ENCODE peak calls at places on chromosomes 6 and 20, in nine cellular contexts. One of them, this sample, is unnamed.

GRCh38 chr6:63730311-63730710 is 94.7 kb downstream of the PHF3 start:
- DNase-seq in ACHN: no peak
- DNase-seq in COR-L47: no peak
- DNase-seq in GM19239: no peak
- DNase-seq in H7: no peak
- DNase-seq in cardiac muscle cell: no peak
- DNase-seq in fibroblast of lung: no peak
- DNase-seq in stimulated activated CD4-positive, alpha-beta T cell treated with anti-CD3 and anti-CD28 coated beads, Interleukin-1b, Interleukin-23, amount 100 ng/mL, for 4 hours: no peak
- DNase-seq in body of pancreas: no peak
- DNase-seq in this sample: no peak

GRCh38 chr20:43102394-43102793 is 87.3 kb downstream of the PTPRT start:
- DNase-seq in stimulated activated CD4-positive, alpha-beta T cell treated with anti-CD3 and anti-CD28 coated beads, Interleukin-1b, Interleukin-23, amount 100 ng/mL, for 4 hours: no peak
- DNase-seq in fibroblast of lung: no peak
- DNase-seq in H7: peak; percentile 71
- DNase-seq in GM19239: no peak
- DNase-seq in body of pancreas: no peak
- DNase-seq in COR-L47: no peak
- DNase-seq in cardiac muscle cell: peak; percentile 4
- DNase-seq in ACHN: peak; percentile 2
- DNase-seq in this sample: no peak

GRCh38 chr6:113690255-113690956 is 166.7 kb upstream of the MARCKS start:
- DNase-seq in stimulated activated CD4-positive, alpha-beta T cell treated with anti-CD3 and anti-CD28 coated beads, Interleukin-1b, Interleukin-23, amount 100 ng/mL, for 4 hours: no peak
- DNase-seq in GM19239: no peak
- DNase-seq in ACHN: peak; percentile 76
- DNase-seq in COR-L47: no peak
- DNase-seq in cardiac muscle cell: no peak
- DNase-seq in H7: no peak
- DNase-seq in fibroblast of lung: peak; percentile 91
- DNase-seq in body of pancreas: peak; percentile 61
- DNase-seq in this sample: no peak

GRCh38 chr6:140907235-140907634 is 1225.5 kb upstream of the GJE1 start:
- DNase-seq in H7: no peak
- DNase-seq in cardiac muscle cell: no peak
- DNase-seq in COR-L47: no peak
- DNase-seq in body of pancreas: no peak
- DNase-seq in GM19239: no peak
- DNase-seq in ACHN: no peak
- DNase-seq in fibroblast of lung: no peak
- DNase-seq in stimulated activated CD4-positive, alpha-beta T cell treated with anti-CD3 and anti-CD28 coated beads, Interleukin-1b, Interleukin-23, amount 100 ng/mL, for 4 hours: no peak
- DNase-seq in this sample: no peak

GRCh38 chr6:42441059-42441471 is 10.7 kb downstream of the TRERF1 start:
- DNase-seq in GM19239: no peak
- DNase-seq in ACHN: no peak
- DNase-seq in H7: no peak
- DNase-seq in COR-L47: no peak
- DNase-seq in stimulated activated CD4-positive, alpha-beta T cell treated with anti-CD3 and anti-CD28 coated beads, Interleukin-1b, Interleukin-23, amount 100 ng/mL, for 4 hours: no peak
- DNase-seq in body of pancreas: no peak
- DNase-seq in cardiac muscle cell: no peak
- DNase-seq in fibroblast of lung: peak; percentile 94
- DNase-seq in this sample: no peak

GRCh38 chr6:165231581-165232276 is 77.7 kb downstream of the C6orf118 start:
- DNase-seq in GM19239: no peak
- DNase-seq in ACHN: peak; percentile 44
- DNase-seq in cardiac muscle cell: peak; percentile 43
- DNase-seq in COR-L47: no peak
- DNase-seq in H7: peak; percentile 13
- DNase-seq in body of pancreas: no peak
- DNase-seq in fibroblast of lung: no peak
- DNase-seq in stimulated activated CD4-positive, alpha-beta T cell treated with anti-CD3 and anti-CD28 coated beads, Interleukin-1b, Interleukin-23, amount 100 ng/mL, for 4 hours: no peak
- DNase-seq in this sample: no peak

GRCh38 chr6:26568601-26569432 is 27.9 kb upstream of the ABT1 start:
- DNase-seq in ACHN: peak; percentile 91
- DNase-seq in GM19239: no peak
- DNase-seq in body of pancreas: peak; percentile 92
- DNase-seq in fibroblast of lung: peak; percentile 95
- DNase-seq in stimulated activated CD4-positive, alpha-beta T cell treated with anti-CD3 and anti-CD28 coated beads, Interleukin-1b, Interleukin-23, amount 100 ng/mL, for 4 hours: peak; percentile 100
- DNase-seq in H7: peak; percentile 80
- DNase-seq in cardiac muscle cell: peak; percentile 86
- DNase-seq in COR-L47: peak; percentile 79
- DNase-seq in this sample: peak; percentile 95

GRCh38 chr6:1396952-1397868 is 7.8 kb downstream of the FOXF2 start:
- DNase-seq in COR-L47: peak; percentile 36
- DNase-seq in fibroblast of lung: peak; percentile 99
- DNase-seq in stimulated activated CD4-positive, alpha-beta T cell treated with anti-CD3 and anti-CD28 coated beads, Interleukin-1b, Interleukin-23, amount 100 ng/mL, for 4 hours: peak; percentile 57
- DNase-seq in H7: peak; percentile 91
- DNase-seq in ACHN: peak; percentile 57
- DNase-seq in body of pancreas: peak; percentile 65
- DNase-seq in cardiac muscle cell: peak; percentile 80
- DNase-seq in GM19239: peak; percentile 85
- DNase-seq in this sample: peak; percentile 84

GRCh38 chr20:62740286-62741141 is 31.9 kb downstream of the NTSR1 start:
- DNase-seq in GM19239: peak; percentile 80
- DNase-seq in body of pancreas: peak; percentile 27
- DNase-seq in H7: no peak
- DNase-seq in fibroblast of lung: peak; percentile 82
- DNase-seq in stimulated activated CD4-positive, alpha-beta T cell treated with anti-CD3 and anti-CD28 coated beads, Interleukin-1b, Interleukin-23, amount 100 ng/mL, for 4 hours: peak; percentile 67
- DNase-seq in COR-L47: no peak
- DNase-seq in ACHN: peak; percentile 62
- DNase-seq in cardiac muscle cell: no peak
- DNase-seq in this sample: peak; percentile 75

GRCh38 chr20:40339661-40340449 is 349.2 kb downstream of the MAFB start:
- DNase-seq in COR-L47: no peak
- DNase-seq in body of pancreas: peak; percentile 77
- DNase-seq in stimulated activated CD4-positive, alpha-beta T cell treated with anti-CD3 and anti-CD28 coated beads, Interleukin-1b, Interleukin-23, amount 100 ng/mL, for 4 hours: no peak
- DNase-seq in fibroblast of lung: no peak
- DNase-seq in GM19239: no peak
- DNase-seq in cardiac muscle cell: no peak
- DNase-seq in H7: no peak
- DNase-seq in ACHN: no peak
- DNase-seq in this sample: no peak

GRCh38 chr6:13355043-13355945 is 27.0 kb upstream of the TBC1D7 start:
- DNase-seq in stimulated activated CD4-positive, alpha-beta T cell treated with anti-CD3 and anti-CD28 coated beads, Interleukin-1b, Interleukin-23, amount 100 ng/mL, for 4 hours: no peak
- DNase-seq in body of pancreas: no peak
- DNase-seq in GM19239: no peak
- DNase-seq in H7: no peak
- DNase-seq in COR-L47: no peak
- DNase-seq in cardiac muscle cell: no peak
- DNase-seq in ACHN: peak; percentile 90
- DNase-seq in fibroblast of lung: peak; percentile 93
- DNase-seq in this sample: no peak

GRCh38 chr6:11802886-11803595 is 24.4 kb upstream of the ADTRP start:
- DNase-seq in fibroblast of lung: no peak
- DNase-seq in H7: no peak
- DNase-seq in stimulated activated CD4-positive, alpha-beta T cell treated with anti-CD3 and anti-CD28 coated beads, Interleukin-1b, Interleukin-23, amount 100 ng/mL, for 4 hours: no peak
- DNase-seq in GM19239: no peak
- DNase-seq in body of pancreas: no peak
- DNase-seq in cardiac muscle cell: no peak
- DNase-seq in ACHN: no peak
- DNase-seq in COR-L47: no peak
- DNase-seq in this sample: no peak

GRCh38 chr20:19047040-19047950 is 165.1 kb upstream of the SLC24A3 start:
- DNase-seq in GM19239: no peak
- DNase-seq in ACHN: no peak
- DNase-seq in body of pancreas: peak; percentile 13
- DNase-seq in COR-L47: no peak
- DNase-seq in stimulated activated CD4-positive, alpha-beta T cell treated with anti-CD3 and anti-CD28 coated beads, Interleukin-1b, Interleukin-23, amount 100 ng/mL, for 4 hours: no peak
- DNase-seq in cardiac muscle cell: no peak
- DNase-seq in fibroblast of lung: no peak
- DNase-seq in H7: no peak
- DNase-seq in this sample: no peak

GRCh38 chr6:39074486-39074885 is 25.9 kb downstream of the GLP1R start:
- DNase-seq in COR-L47: no peak
- DNase-seq in GM19239: no peak
- DNase-seq in ACHN: no peak
- DNase-seq in fibroblast of lung: no peak
- DNase-seq in stimulated activated CD4-positive, alpha-beta T cell treated with anti-CD3 and anti-CD28 coated beads, Interleukin-1b, Interleukin-23, amount 100 ng/mL, for 4 hours: no peak
- DNase-seq in cardiac muscle cell: no peak
- DNase-seq in body of pancreas: no peak
- DNase-seq in H7: peak; percentile 63
- DNase-seq in this sample: no peak

GRCh38 chr20:41047279-41047974 is 18.8 kb downstream of the TOP1 start:
- DNase-seq in H7: peak; percentile 40
- DNase-seq in fibroblast of lung: no peak
- DNase-seq in body of pancreas: no peak
- DNase-seq in COR-L47: no peak
- DNase-seq in ACHN: no peak
- DNase-seq in cardiac muscle cell: no peak
- DNase-seq in GM19239: no peak
- DNase-seq in stimulated activated CD4-positive, alpha-beta T cell treated with anti-CD3 and anti-CD28 coated beads, Interleukin-1b, Interleukin-23, amount 100 ng/mL, for 4 hours: no peak
- DNase-seq in this sample: no peak

GRCh38 chr6:7003041-7003440 is 104.7 kb upstream of the RREB1 start:
- DNase-seq in stimulated activated CD4-positive, alpha-beta T cell treated with anti-CD3 and anti-CD28 coated beads, Interleukin-1b, Interleukin-23, amount 100 ng/mL, for 4 hours: no peak
- DNase-seq in COR-L47: no peak
- DNase-seq in fibroblast of lung: no peak
- DNase-seq in cardiac muscle cell: no peak
- DNase-seq in H7: no peak
- DNase-seq in ACHN: no peak
- DNase-seq in GM19239: no peak
- DNase-seq in body of pancreas: no peak
- DNase-seq in this sample: no peak

GRCh38 chr6:158847786-158848185 is 28.6 kb upstream of the EZR start:
- DNase-seq in GM19239: no peak
- DNase-seq in ACHN: no peak
- DNase-seq in stimulated activated CD4-positive, alpha-beta T cell treated with anti-CD3 and anti-CD28 coated beads, Interleukin-1b, Interleukin-23, amount 100 ng/mL, for 4 hours: no peak
- DNase-seq in cardiac muscle cell: no peak
- DNase-seq in fibroblast of lung: no peak
- DNase-seq in H7: no peak
- DNase-seq in body of pancreas: no peak
- DNase-seq in COR-L47: no peak
- DNase-seq in this sample: no peak

GRCh38 chr20:50848341-50848808 is 53.5 kb downstream of the BCAS4 start:
- DNase-seq in ACHN: no peak
- DNase-seq in GM19239: no peak
- DNase-seq in H7: no peak
- DNase-seq in cardiac muscle cell: no peak
- DNase-seq in COR-L47: no peak
- DNase-seq in fibroblast of lung: peak; percentile 33
- DNase-seq in stimulated activated CD4-positive, alpha-beta T cell treated with anti-CD3 and anti-CD28 coated beads, Interleukin-1b, Interleukin-23, amount 100 ng/mL, for 4 hours: no peak
- DNase-seq in body of pancreas: peak; percentile 73
- DNase-seq in this sample: no peak

GRCh38 chr6:63997727-63998126 is 362.1 kb downstream of the PHF3 start:
- DNase-seq in cardiac muscle cell: no peak
- DNase-seq in fibroblast of lung: no peak
- DNase-seq in H7: no peak
- DNase-seq in COR-L47: no peak
- DNase-seq in stimulated activated CD4-positive, alpha-beta T cell treated with anti-CD3 and anti-CD28 coated beads, Interleukin-1b, Interleukin-23, amount 100 ng/mL, for 4 hours: no peak
- DNase-seq in GM19239: no peak
- DNase-seq in body of pancreas: no peak
- DNase-seq in ACHN: no peak
- DNase-seq in this sample: no peak

GRCh38 chr20:33675127-33675954 is 1.1 kb upstream of the NECAB3 start:
- DNase-seq in COR-L47: no peak
- DNase-seq in cardiac muscle cell: no peak
- DNase-seq in fibroblast of lung: peak; percentile 58
- DNase-seq in body of pancreas: no peak
- DNase-seq in GM19239: no peak
- DNase-seq in H7: peak; percentile 54
- DNase-seq in ACHN: no peak
- DNase-seq in stimulated activated CD4-positive, alpha-beta T cell treated with anti-CD3 and anti-CD28 coated beads, Interleukin-1b, Interleukin-23, amount 100 ng/mL, for 4 hours: no peak
- DNase-seq in this sample: peak; percentile 67

GRCh38 chr6:130417951-130418350 is 52.1 kb downstream of the TMEM200A start:
- DNase-seq in body of pancreas: no peak
- DNase-seq in H7: no peak
- DNase-seq in fibroblast of lung: peak; percentile 74
- DNase-seq in GM19239: no peak
- DNase-seq in ACHN: no peak
- DNase-seq in COR-L47: no peak
- DNase-seq in stimulated activated CD4-positive, alpha-beta T cell treated with anti-CD3 and anti-CD28 coated beads, Interleukin-1b, Interleukin-23, amount 100 ng/mL, for 4 hours: no peak
- DNase-seq in cardiac muscle cell: no peak
- DNase-seq in this sample: no peak

GRCh38 chr6:117829594-117830319 is 77.3 kb upstream of the SLC35F1 start:
- DNase-seq in body of pancreas: no peak
- DNase-seq in fibroblast of lung: peak; percentile 22
- DNase-seq in ACHN: peak; percentile 35
- DNase-seq in stimulated activated CD4-positive, alpha-beta T cell treated with anti-CD3 and anti-CD28 coated beads, Interleukin-1b, Interleukin-23, amount 100 ng/mL, for 4 hours: no peak
- DNase-seq in COR-L47: no peak
- DNase-seq in cardiac muscle cell: peak; percentile 62
- DNase-seq in GM19239: no peak
- DNase-seq in H7: peak; percentile 65
- DNase-seq in this sample: no peak

GRCh38 chr20:48772183-48772976 is 55.4 kb downstream of the PREX1 start:
- DNase-seq in fibroblast of lung: no peak
- DNase-seq in H7: no peak
- DNase-seq in GM19239: no peak
- DNase-seq in ACHN: no peak
- DNase-seq in body of pancreas: peak; percentile 73
- DNase-seq in cardiac muscle cell: no peak
- DNase-seq in COR-L47: no peak
- DNase-seq in stimulated activated CD4-positive, alpha-beta T cell treated with anti-CD3 and anti-CD28 coated beads, Interleukin-1b, Interleukin-23, amount 100 ng/mL, for 4 hours: no peak
- DNase-seq in this sample: peak; percentile 78

This sample was measured in kidney.